ENCODE peak calls at places on chromosomes 3 and 15, in eight cellular contexts. E, Z, X, F, Q, C, D and K are unnamed samples. For H3K4me1, the result is how much of the 10 kb centered on the place peaks cover.

GRCh38 chr3:128170866-128171516 is 17.7 kb downstream of the EEFSEC start:
- DNase-seq in E (peak), X (peak), C (peak), Q (peak), F (no peak), D (peak), Z (peak), K (peak)

GRCh38 chr3:167684389-167684993 is 30.7 kb upstream of the WDR49 start:
- DNase-seq in Q (peak), F (no peak), D (no peak), C (peak), X (no peak), E (peak), Z (peak), K (peak)

GRCh38 chr3:122324871-122325323 is at the start of gene CSTA:
- DNase-seq in Z (no peak), Q (no peak), E (peak), F (no peak), D (no peak), X (no peak), C (no peak), K (no peak)

GRCh38 chr15:100934735-100935134 is 15.6 kb downstream of the LRRK1 start:
- DNase-seq in C (no peak), Q (no peak), Z (peak), D (no peak), X (no peak), E (no peak), F (no peak), K (no peak)

GRCh38 chr3:13004376-13004775 is 68.9 kb downstream of the IQSEC1 start:
- DNase-seq in C (no peak), D (no peak), F (peak), Q (peak), X (no peak), E (no peak), Z (no peak), K (no peak)

GRCh38 chr3:122305818-122306621 is 19.0 kb upstream of the CSTA start:
- DNase-seq in F (no peak), D (peak), C (no peak), Z (peak), X (no peak), Q (peak), E (peak), K (no peak)

GRCh38 chr3:49422379-49423248 is at the start of gene AMT:
- DNase-seq in D (peak), Q (peak), C (no peak), Z (no peak), F (peak), X (peak), E (no peak), K (no peak)

GRCh38 chr15:74024687-74025086 is 30.2 kb downstream of the PML start:
- DNase-seq in Q (no peak), C (no peak), X (no peak), E (no peak), D (no peak), Z (no peak), F (no peak), K (no peak)

GRCh38 chr3:42229942-42230688 is 35.9 kb downstream of the CCK start:
- DNase-seq in D (no peak), C (no peak), X (no peak), F (no peak), Q (no peak), E (peak), Z (peak), K (no peak)

GRCh38 chr3:50602675-50603191 is 8.8 kb downstream of the CISH start:
- DNase-seq in Z (no peak), Q (peak), X (peak), E (peak), D (peak), F (no peak), C (no peak), K (no peak)

GRCh38 chr3:114697441-114697840 is 403.6 kb downstream of the TIGIT start:
- DNase-seq in X (no peak), E (no peak), D (no peak), Q (no peak), F (no peak), C (no peak), Z (no peak), K (no peak)

GRCh38 chr3:112634786-112635541 is 6.0 kb downstream of the CCDC80 start:
- DNase-seq in Q (no peak), E (no peak), Z (no peak), F (no peak), C (no peak), X (no peak), D (no peak), K (no peak)

GRCh38 chr15:66454143-66454542 is 43.4 kb downstream of the SNAPC5 start:
- DNase-seq in Z (no peak), F (no peak), D (no peak), E (peak), C (no peak), X (no peak), Q (no peak), K (no peak)

GRCh38 chr15:79082363-79083070 is 8.1 kb downstream of the RASGRF1 start:
- DNase-seq in F (no peak), Q (no peak), D (no peak), C (no peak), Z (no peak), X (no peak), E (no peak), K (no peak)

GRCh38 chr15:79073336-79073735 is 17.2 kb downstream of the RASGRF1 start:
- DNase-seq in Z (no peak), X (no peak), F (no peak), C (no peak), E (no peak), Q (no peak), D (no peak), K (no peak)

GRCh38 chr3:11096266-11097135 is 57.8 kb upstream of the HRH1 start:
- DNase-seq in C (peak), F (peak), Z (peak), E (peak), Q (peak), X (peak), D (peak), K (peak)

GRCh38 chr3:61679103-61679502 is 117.7 kb downstream of the PTPRG start:
- DNase-seq in X (no peak), Z (no peak), F (no peak), C (no peak), Q (no peak), E (no peak), D (no peak), K (no peak)

GRCh38 chr3:40962721-40963120 is 236.6 kb upstream of the CTNNB1 start:
- DNase-seq in D (no peak), X (no peak), Q (no peak), E (no peak), F (no peak), C (no peak), Z (no peak), K (no peak)

GRCh38 chr15:69666441-69666882 is 213.8 kb downstream of the RPLP1 start:
- DNase-seq in C (no peak), X (no peak), Z (no peak), F (peak), E (peak), D (no peak), Q (no peak), K (no peak)

GRCh38 chr15:72585025-72585424 is 69.5 kb upstream of the GOLGA6B start:
- DNase-seq in E (no peak), D (no peak), F (no peak), C (no peak), X (no peak), Z (no peak), Q (no peak), K (no peak)

GRCh38 chr3:162743091-162743490 is 1246.5 kb downstream of the OTOL1 start:
- DNase-seq in D (no peak), Q (no peak), X (no peak), Z (no peak), F (no peak), E (no peak), C (no peak), K (no peak)

GRCh38 chr3:190534986-190535385 is 21.1 kb downstream of the IL1RAP start:
- DNase-seq in F (no peak), E (peak), D (no peak), C (no peak), Q (no peak), X (no peak), Z (no peak), K (no peak)

GRCh38 chr3:23232016-23232415 is 28.9 kb downstream of the UBE2E2 start:
- DNase-seq in Q (no peak), F (no peak), Z (no peak), E (no peak), X (no peak), C (no peak), D (no peak), K (no peak)

GRCh38 chr3:193826126-193826795 is 233.3 kb downstream of the OPA1 start:
- DNase-seq in X (peak), Z (peak), F (no peak), D (peak), C (peak), Q (peak), E (peak), K (no peak)

GRCh38 chr3:130786306-130786705 is 39.7 kb upstream of the PIK3R4 start:
- DNase-seq in C (no peak), Q (no peak), X (no peak), F (no peak), Z (no peak), D (no peak), E (no peak), K (no peak)

GRCh38 chr3:120457827-120458226 is 7.0 kb upstream of the FSTL1 start:
- DNase-seq in D (no peak), F (no peak), E (no peak), Z (no peak), X (no peak), Q (no peak), C (no peak), K (no peak)

GRCh38 chr3:186221733-186222378 is 113.0 kb upstream of the ETV5 start:
- DNase-seq in E (no peak), Z (no peak), C (no peak), Q (no peak), X (peak), D (no peak), F (no peak), K (no peak)

GRCh38 chr15:57496946-57497944 is 94.5 kb upstream of the MYZAP start:
- DNase-seq in C (no peak), F (no peak), Q (peak), X (no peak), Z (peak), D (peak), E (no peak), K (no peak)

GRCh38 chr3:27877122-27878011 is 155.2 kb upstream of the EOMES start:
- DNase-seq in Q (no peak), C (no peak), Z (no peak), E (no peak), X (no peak), D (peak), F (no peak), K (no peak)

GRCh38 chr3:37752661-37753055 is 109.0 kb upstream of the CTDSPL start:
- DNase-seq in X (no peak), C (no peak), E (no peak), D (no peak), Q (no peak), F (no peak), Z (no peak), K (no peak)

GRCh38 chr3:46027736-46028397 is 584 bp upstream of the XCR1 start:
- DNase-seq in X (no peak), E (no peak), D (no peak), Q (no peak), C (no peak), F (no peak), Z (no peak), K (no peak)
- TF ChIP-seq CTCF in X (no peak), E (no peak), D (no peak), Q (no peak), C (no peak), F (no peak), Z (no peak), K (no peak)

GRCh38 chr3:14434105-14434504 is 31.7 kb downstream of the SLC6A6 start:
- DNase-seq in Q (no peak), F (no peak), D (peak), C (no peak), E (peak), X (peak), Z (no peak), K (no peak)
- H3K4me3 ChIP-seq in Q (no peak), F (peak), D (no peak), C (no peak), E (no peak), X (no peak), Z (no peak), K (no peak)

DNA sequence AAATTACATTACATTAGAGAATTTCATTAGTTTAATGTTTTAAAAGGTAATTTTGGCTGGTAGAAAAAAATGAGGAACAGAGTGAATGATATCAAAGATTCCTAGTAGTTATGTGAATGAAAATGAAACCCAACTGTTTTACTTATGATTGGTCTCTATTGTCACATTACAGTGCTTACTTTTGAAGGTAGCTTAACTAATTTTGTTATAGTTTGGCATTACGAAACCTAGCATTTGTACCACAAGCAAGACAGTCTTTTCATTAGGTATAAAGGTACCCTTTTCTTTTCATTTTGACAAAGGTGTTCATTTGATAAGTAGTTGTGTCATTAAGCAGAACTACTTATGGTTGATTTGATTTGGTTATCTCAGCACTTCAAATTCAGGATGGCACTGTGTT is 6.9 kb downstream of the SELENOT start:
- DNase-seq in X (no peak), C (no peak), E (no peak), Z (no peak), F (no peak), D (no peak), Q (no peak), K (no peak)
- H3K4me1 ChIP-seq in X (under half), C (under half), E (under half), Z (under half), F (half or more), D (half or more), Q (under half), K (under half)

DNA sequence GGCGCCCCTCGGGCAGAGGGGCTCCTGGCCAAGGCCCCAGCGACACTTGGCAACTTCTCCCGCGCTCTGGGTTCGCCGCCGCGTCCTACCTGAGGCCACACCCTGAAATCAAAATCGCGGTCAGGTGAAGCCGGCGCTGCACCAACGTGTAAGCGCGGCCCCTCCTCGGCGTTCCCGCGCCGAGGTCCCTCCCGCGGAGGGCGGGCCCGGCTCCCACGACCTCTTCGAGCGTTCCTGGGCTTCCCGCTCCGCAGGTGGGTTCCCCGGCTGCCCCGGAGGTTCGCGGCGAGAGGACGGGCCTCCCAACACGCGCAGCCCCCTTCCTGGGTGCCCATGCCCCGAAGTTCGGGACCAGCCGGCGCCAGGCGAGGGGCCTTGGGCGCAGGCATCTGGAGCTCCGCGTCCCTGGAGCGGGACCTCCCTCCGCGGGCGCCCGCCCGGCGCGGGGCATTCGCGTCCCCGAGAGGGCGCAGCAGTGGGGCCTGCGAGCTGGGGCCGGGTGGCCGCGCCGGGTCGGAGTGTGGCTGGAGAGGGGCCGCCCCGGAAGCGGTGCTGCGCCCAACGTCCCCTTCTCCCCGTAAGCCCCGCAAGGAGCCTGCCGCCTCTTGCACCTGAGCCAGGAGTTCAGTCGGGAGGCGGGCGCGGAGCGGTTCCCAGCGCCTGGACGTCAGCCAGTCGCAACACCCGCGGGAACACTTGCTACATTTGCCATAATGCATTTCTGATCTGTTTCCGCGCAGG is 13.7 kb downstream of the PAK6 start:
- DNase-seq in C (no peak), D (peak), F (peak), E (no peak), X (peak), Q (peak), Z (no peak), K (no peak)
- TF ChIP-seq CTCF in C (no peak), D (no peak), F (no peak), E (no peak), X (no peak), Q (no peak), Z (no peak), K (no peak)

GRCh38 chr3:52134761-52135160 is 19.5 kb downstream of the POC1A start:
- DNase-seq in Q (no peak), Z (no peak), D (no peak), X (no peak), C (no peak), E (no peak), F (no peak), K (no peak)
- H3K4me3 ChIP-seq in Q (no peak), Z (no peak), D (no peak), X (no peak), C (no peak), E (no peak), F (no peak), K (no peak)